ENCODE peak calls at places on chromosomes 4 and X, in four cellular contexts. X is GM23248; B is activated CD8-positive, alpha-beta memory T cell treated with anti-CD3 and anti-CD28 coated beads, Interleukin-2, amount 10 ng/mL, durations not matched to agents 7 days and 5 days; Q is stimulated activated CD4-positive, alpha-beta T cell treated with anti-CD3 and anti-CD28 coated beads, Interleukin-1b, Interleukin-23, amount 100 ng/mL, for 24 hours. K is an unnamed sample.

GRCh38 chrX:103477496-103477895 is 41.8 kb downstream of the RAB40A start:
- DNase-seq in Q (no peak), B (no peak), X (peak), K (no peak)

GRCh38 chrX:53374923-53375322 is 47.5 kb downstream of the SMC1A start:
- DNase-seq in X (no peak), Q (no peak), B (no peak), K (no peak)

GRCh38 chr4:89586864-89587263 is 250.1 kb downstream of the SNCA start:
- DNase-seq in X (peak), Q (no peak), B (no peak), K (no peak)

GRCh38 chr4:57080781-57081650 is 29.2 kb downstream of the IGFBP7 start:
- DNase-seq in Q (no peak), X (peak), B (no peak), K (no peak)

GRCh38 chr4:109548655-109549054 is 11.4 kb upstream of the MCUB start:
- DNase-seq in B (no peak), X (peak), Q (no peak), K (no peak)

GRCh38 chr4:181261279-181261678 is 981.9 kb upstream of the TENM3 start:
- DNase-seq in Q (no peak), B (no peak), X (no peak), K (no peak)

GRCh38 chr4:119050501-119051090 is 85.0 kb upstream of the MYOZ2 start:
- DNase-seq in X (peak), B (no peak), Q (no peak), K (no peak)

GRCh38 chr4:20544645-20545044 is 155.6 kb upstream of the PACRGL start:
- DNase-seq in Q (no peak), X (peak), B (no peak), K (no peak)

GRCh38 chrX:12955882-12956703 is 18.8 kb upstream of the TMSB4X start:
- DNase-seq in B (peak), Q (no peak), X (peak), K (peak)

GRCh38 chr4:2843023-2843908 is at the start of gene ADD1:
- DNase-seq in Q (peak), X (peak), B (peak), K (peak)

GRCh38 chrX:141638601-141639000 is 49.1 kb downstream of the SPANXA2 start:
- DNase-seq in X (no peak), B (no peak), Q (no peak), K (no peak)

GRCh38 chr4:42843694-42844093 is 48.8 kb upstream of the GRXCR1 start:
- DNase-seq in Q (no peak), X (no peak), B (no peak), K (no peak)

GRCh38 chrX:6738518-6739470 is 203.9 kb upstream of the VCX3A start:
- DNase-seq in B (no peak), Q (no peak), X (no peak), K (no peak)

GRCh38 chr4:81490761-81491160 is 19.1 kb upstream of the RASGEF1B start:
- DNase-seq in X (no peak), Q (no peak), B (no peak), K (no peak)

GRCh38 chr4:92521941-92522340 is 218.2 kb downstream of the GRID2 start:
- DNase-seq in X (no peak), Q (no peak), B (no peak), K (no peak)

GRCh38 chr4:78309352-78309751 is 242.2 kb upstream of the ANXA3 start:
- DNase-seq in Q (no peak), B (no peak), X (no peak), K (no peak)

GRCh38 chrX:2965965-2966364 is 36.8 kb upstream of the ARSD start:
- DNase-seq in X (no peak), Q (no peak), B (no peak), K (peak)

GRCh38 chr4:173405840-173406606 is 7.1 kb upstream of the SCRG1 start:
- DNase-seq in Q (no peak), B (no peak), X (no peak), K (no peak)

GRCh38 chr4:142497606-142498005 is 348.5 kb downstream of the INPP4B start:
- DNase-seq in X (no peak), Q (no peak), B (no peak), K (no peak)

GRCh38 chr4:156321203-156321602 is 367.5 kb upstream of the CTSO start:
- DNase-seq in X (peak), B (no peak), Q (no peak), K (no peak)

GRCh38 chr4:100986360-100986868 is 360.9 kb downstream of the PPP3CA start:
- DNase-seq in Q (no peak), X (no peak), B (no peak), K (no peak)